ENCODE peak calls at places on chromosomes 4 and X, in eight cellular contexts. N is tibial artery; S is effector memory CD4-positive, alpha-beta T cell; F is Peyer's patch; U is heart right ventricle; T is CD4-positive, alpha-beta memory T cell; Y is psoas muscle; R is aorta. V is an unnamed sample. For H3K36me3, the result is how much of the 10 kb centered on the place peaks cover.

GRCh38 chrX:1449581-1450149 is 3.0 kb downstream of the ASMTL start:
- DNase-seq in R (no peak), S (no peak), N (no peak), Y (no peak), T (no peak), U (no peak), F (no peak), V (no peak)

GRCh38 chr4:130511776-130512175 is 1415.8 kb downstream of the C4orf33 start:
- DNase-seq in N (no peak), Y (no peak), R (no peak), F (no peak), T (no peak), U (no peak), S (no peak), V (no peak)

GRCh38 chr4:965048-965765 is 8.2 kb downstream of the DGKQ start:
- DNase-seq in N (no peak), S (no peak), U (no peak), F (no peak), Y (peak), T (no peak), R (peak), V (no peak)

GRCh38 chr4:103075435-103075893 is 1.1 kb downstream of the SLC9B2 start:
- DNase-seq in U (no peak), N (no peak), F (no peak), T (no peak), Y (no peak), R (no peak), S (no peak), V (no peak)

GRCh38 chrX:80879916-80880315 is 70.2 kb upstream of the BRWD3 start:
- DNase-seq in Y (no peak), S (no peak), U (no peak), N (no peak), R (no peak), F (no peak), T (no peak), V (no peak)

GRCh38 chr4:61828960-61829359 is 628.8 kb downstream of the ADGRL3 start:
- DNase-seq in U (no peak), R (no peak), Y (no peak), F (no peak), N (no peak), S (no peak), T (no peak), V (no peak)

GRCh38 chr4:13151178-13151577 is 333.0 kb downstream of the RAB28 start:
- DNase-seq in Y (no peak), U (no peak), R (no peak), S (no peak), F (no peak), T (no peak), N (no peak), V (no peak)

GRCh38 chrX:21004835-21005234 is 369.4 kb upstream of the CNKSR2 start:
- DNase-seq in N (no peak), U (no peak), S (no peak), F (no peak), R (no peak), T (no peak), Y (no peak), V (no peak)

GRCh38 chrX:72358313-72358712 is 52.6 kb upstream of the CITED1 start:
- DNase-seq in N (no peak), F (no peak), R (no peak), S (no peak), Y (no peak), T (no peak), U (no peak), V (no peak)

GRCh38 chrX:21728276-21728968 is 29.5 kb downstream of the SMPX start:
- DNase-seq in S (no peak), T (no peak), N (no peak), F (no peak), R (no peak), U (no peak), Y (no peak), V (no peak)

GRCh38 chrX:66760648-66761047 is 121.8 kb upstream of the EDA2R start:
- DNase-seq in T (no peak), U (no peak), F (no peak), N (no peak), Y (no peak), R (no peak), S (no peak), V (no peak)

GRCh38 chrX:65581661-65582339 is 47.2 kb upstream of the LAS1L start:
- DNase-seq in N (peak), R (no peak), T (peak), F (peak), U (peak), Y (no peak), S (peak), V (peak)

GRCh38 chr4:24799196-24799543 is 3.8 kb downstream of the SOD3 start:
- DNase-seq in R (no peak), Y (no peak), S (no peak), F (no peak), T (no peak), U (no peak), N (no peak), V (no peak)

GRCh38 chr4:113602829-113603228 is 158.7 kb downstream of the CAMK2D start:
- DNase-seq in U (no peak), S (no peak), Y (no peak), N (no peak), T (no peak), F (no peak), R (no peak), V (no peak)

GRCh38 chr4:128483816-128484215 is 196.2 kb upstream of the PGRMC2 start:
- DNase-seq in T (no peak), F (no peak), Y (no peak), S (no peak), R (no peak), N (no peak), U (no peak), V (no peak)

GRCh38 chrX:49053223-49054072 is 5.4 kb upstream of the CCDC120 start:
- DNase-seq in F (peak), N (no peak), S (peak), Y (peak), R (peak), U (no peak), T (peak), V (peak)

GRCh38 chrX:28609917-28610613 is 22.8 kb downstream of the IL1RAPL1 start:
- DNase-seq in T (no peak), F (no peak), U (peak), S (no peak), R (no peak), N (no peak), Y (no peak), V (no peak)

GRCh38 chr4:8200302-8200975 is 1.3 kb downstream of the SH3TC1 start:
- DNase-seq in Y (peak), U (peak), F (peak), R (no peak), N (no peak), T (peak), S (peak), V (peak)

GRCh38 chrX:50903387-50904027 is 7.0 kb upstream of the BMP15 start:
- DNase-seq in F (peak), Y (no peak), R (no peak), S (no peak), U (peak), T (peak), N (no peak), V (no peak)

GRCh38 chr4:177047070-177047850 is 254.5 kb upstream of the VEGFC start:
- DNase-seq in Y (peak), T (peak), R (peak), U (peak), N (no peak), F (peak), S (no peak), V (peak)

GRCh38 chrX:40039887-40040286 is 57.9 kb downstream of the BCOR start:
- DNase-seq in N (no peak), Y (no peak), S (no peak), T (no peak), F (no peak), U (no peak), R (no peak), V (no peak)

GRCh38 chrX:97987979-97988378 is 1104.3 kb downstream of the RPA4 start:
- DNase-seq in U (no peak), Y (no peak), T (no peak), F (no peak), R (no peak), S (no peak), N (no peak), V (no peak)

GRCh38 chr4:161247831-161248230 is 916.0 kb downstream of the FSTL5 start:
- DNase-seq in N (no peak), Y (no peak), U (no peak), T (no peak), S (no peak), F (no peak), R (no peak), V (no peak)

GRCh38 chr4:68948044-68948743 is 3.4 kb downstream of the UGT2A3 start:
- DNase-seq in R (no peak), T (no peak), F (peak), N (no peak), Y (no peak), S (no peak), U (no peak), V (no peak)

GRCh38 chr4:134215636-134216340 is 14.2 kb upstream of the PABPC4L start:
- DNase-seq in S (no peak), F (no peak), R (no peak), T (no peak), N (no peak), U (no peak), Y (no peak), V (no peak)

GRCh38 chr4:101349346-101350064 is 2.2 kb upstream of the PPP3CA start:
- DNase-seq in Y (peak), T (no peak), R (peak), U (peak), F (peak), N (peak), S (no peak), V (no peak)

GRCh38 chr4:88054229-88054628 is 46.8 kb downstream of the PKD2 start:
- DNase-seq in Y (no peak), S (no peak), T (no peak), U (no peak), N (no peak), F (no peak), R (no peak), V (no peak)

GRCh38 chr4:145538636-145539035 is 57.0 kb downstream of the SMAD1 start:
- DNase-seq in R (no peak), T (no peak), N (no peak), F (no peak), Y (no peak), S (no peak), U (no peak), V (no peak)

GRCh38 chrX:46561931-46562721 is 11.4 kb upstream of the CHST7 start:
- DNase-seq in F (peak), U (peak), N (no peak), R (no peak), Y (no peak), S (no peak), T (no peak), V (no peak)

GRCh38 chr4:165461176-165461835 is 82.5 kb downstream of the CPE start:
- DNase-seq in R (no peak), N (no peak), S (no peak), T (no peak), F (no peak), U (peak), Y (no peak), V (no peak)

GRCh38 chr4:106414366-106414765 is 45.8 kb upstream of the GIMD1 start:
- DNase-seq in F (no peak), U (no peak), R (no peak), Y (no peak), N (no peak), T (no peak), S (no peak), V (no peak)

GRCh38 chrX:153515435-153515834 is 2.0 kb upstream of the ATP2B3 start:
- DNase-seq in Y (no peak), R (no peak), U (no peak), S (no peak), T (no peak), F (no peak), N (no peak), V (no peak)

GRCh38 chr4:5660185-5660584 is 48.2 kb downstream of the EVC2 start:
- DNase-seq in R (no peak), N (no peak), U (no peak), Y (no peak), T (no peak), F (no peak), S (no peak), V (no peak)

GRCh38 chrX:76555816-76556215 is 128.3 kb downstream of the MAGEE1 start:
- DNase-seq in F (no peak), S (no peak), R (no peak), U (no peak), N (no peak), T (peak), Y (no peak), V (no peak)

GRCh38 chr4:92885632-92886031 is 581.9 kb downstream of the GRID2 start:
- DNase-seq in Y (no peak), U (no peak), F (no peak), N (no peak), S (no peak), R (no peak), T (no peak), V (no peak)

GRCh38 chr4:13328591-13328990 is 155.5 kb downstream of the RAB28 start:
- DNase-seq in Y (no peak), T (no peak), F (no peak), N (no peak), U (no peak), S (no peak), R (no peak), V (no peak)

GRCh38 chr4:159764343-159764952 is 661.6 kb downstream of the RAPGEF2 start:
- DNase-seq in T (no peak), U (no peak), R (no peak), Y (no peak), F (no peak), N (no peak), S (no peak), V (no peak)

GRCh38 chr4:45453258-45453841 is 670.5 kb downstream of the GABRG1 start:
- DNase-seq in T (no peak), U (no peak), R (no peak), N (no peak), Y (no peak), F (no peak), S (no peak), V (no peak)

DNA sequence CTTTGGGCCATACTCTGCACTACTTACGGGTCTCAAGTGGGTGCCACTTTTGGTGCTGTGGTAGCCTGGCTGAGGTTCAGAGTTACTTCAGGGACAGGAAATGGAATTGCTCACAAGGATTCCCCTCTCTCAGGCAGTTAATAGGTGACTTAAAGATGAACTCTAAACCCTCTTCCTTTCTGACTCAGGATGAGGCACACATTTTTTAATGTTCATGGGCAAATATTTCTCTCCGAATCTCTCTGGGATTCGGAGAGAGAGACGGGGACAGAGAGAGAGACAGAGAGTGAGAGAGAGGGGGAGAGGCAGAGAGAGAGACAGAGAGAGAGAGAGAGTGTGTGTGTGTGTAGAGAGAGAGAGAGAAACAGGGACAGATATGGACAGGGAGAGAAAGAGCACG is 79.8 kb downstream of the NYX start:
- DNase-seq in Y (no peak), S (no peak), R (no peak), N (no peak), U (no peak), F (no peak), T (no peak), V (no peak)
- H3K4me3 ChIP-seq in Y (no peak), S (no peak), R (no peak), N (no peak), U (no peak), F (no peak), T (no peak), V (no peak)

GRCh38 chr4:169092889-169093522 is 83.0 kb upstream of the CBR4 start:
- DNase-seq in Y (no peak), S (no peak), F (no peak), T (no peak), N (no peak), U (no peak), R (no peak), V (no peak)
- H3K36me3 ChIP-seq in Y (under half), S (under half), F (under half), T (under half), N (under half), U (under half), R (under half), V (under half)

DNA sequence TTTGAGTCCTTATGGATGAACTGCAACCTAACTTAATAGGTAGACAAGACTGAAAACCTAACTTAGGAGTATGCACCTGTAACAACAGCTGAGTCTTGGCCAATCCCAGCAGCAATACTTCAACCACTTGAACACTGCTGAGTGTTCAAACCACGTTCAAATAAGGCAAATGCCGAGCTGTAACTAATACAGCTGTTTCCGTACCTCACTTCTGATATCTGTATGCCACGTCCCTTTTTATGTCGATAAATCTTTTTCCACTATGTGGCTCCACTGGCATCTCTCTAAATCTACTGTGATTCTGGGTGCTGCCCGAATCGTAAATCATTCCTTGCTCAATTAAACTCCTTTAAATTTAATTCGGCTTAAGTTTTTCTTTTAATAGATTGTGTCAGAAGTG is 459.7 kb downstream of the INPP4B start:
- DNase-seq in Y (no peak), N (no peak), S (no peak), R (no peak), T (no peak), U (no peak), F (no peak), V (no peak)
- H3K4me3 ChIP-seq in Y (no peak), N (no peak), S (peak), R (no peak), T (no peak), U (no peak), F (no peak), V (no peak)

GRCh38 chrX:361231-362145 is 25.2 kb downstream of the PPP2R3B start:
- DNase-seq in R (peak), F (no peak), Y (no peak), T (no peak), U (no peak), S (no peak), N (peak), V (no peak)

GRCh38 chrX:363621-364375 is 22.9 kb downstream of the PPP2R3B start:
- DNase-seq in T (no peak), S (no peak), U (no peak), R (peak), N (peak), Y (no peak), F (no peak), V (no peak)

GRCh38 chrX:362351-362750 is 24.4 kb downstream of the PPP2R3B start:
- DNase-seq in R (peak), U (no peak), T (no peak), N (peak), Y (no peak), F (no peak), S (no peak), V (no peak)

GRCh38 chrX:360496-361150 is 26.1 kb downstream of the PPP2R3B start:
- DNase-seq in N (peak), U (no peak), Y (no peak), R (peak), F (no peak), S (no peak), T (no peak), V (no peak)

DNA sequence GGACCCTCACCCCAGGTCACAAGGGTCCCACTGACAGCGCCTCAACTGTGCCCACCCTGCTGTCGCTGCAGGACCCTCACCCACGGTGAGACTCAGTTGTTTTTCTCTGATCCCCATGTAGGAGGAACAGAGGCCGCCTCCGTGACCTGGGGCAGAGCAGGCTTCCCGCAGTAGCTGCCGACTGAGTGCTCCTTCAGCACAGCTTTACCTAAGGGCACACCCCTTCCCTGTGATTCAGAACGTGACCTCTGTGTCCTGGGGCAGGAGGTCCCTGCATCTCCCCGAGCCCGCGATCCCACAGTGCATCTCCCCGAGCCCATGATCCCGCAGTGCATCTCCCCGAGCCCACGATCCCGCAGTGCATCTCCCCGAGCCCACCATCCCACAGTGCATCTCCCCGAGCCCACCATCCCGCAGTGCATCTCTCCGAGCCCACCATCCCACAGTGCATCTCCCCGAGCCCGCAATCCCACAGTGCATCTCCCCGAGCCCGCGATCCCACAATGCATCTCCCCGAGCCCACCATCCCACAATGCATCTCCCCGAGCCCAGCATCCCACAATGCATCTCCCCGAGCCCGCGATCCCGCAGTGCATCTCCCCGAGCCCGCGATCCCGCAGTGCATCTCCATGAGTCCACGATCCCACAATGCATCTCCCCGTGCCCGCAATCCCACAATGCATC is 23.6 kb downstream of the PPP2R3B start:
- DNase-seq in U (no peak), Y (no peak), N (peak), S (no peak), T (no peak), F (no peak), R (peak), V (no peak)
- H3K36me3 ChIP-seq in U (under half), Y (under half), N (under half), S (under half), T (under half), F (under half), R (under half), V (under half)

V was measured in naive thymus-derived CD4-positive, alpha-beta T cell.